ENCODE peak calls at places on chromosomes 11 and 22, in six cellular contexts. U, O, Y, J, S and X are unnamed samples.

GRCh38 chr22:37636186-37636948 is 3.1 kb upstream of the SH3BP1 start:
- DNase-seq in U (no peak), O (no peak), Y (peak), J (peak), S (no peak), X (no peak)

GRCh38 chr11:101446238-101446637 is 137.6 kb downstream of the TRPC6 start:
- DNase-seq in U (no peak), O (no peak), Y (no peak), J (no peak), S (no peak), X (no peak)

GRCh38 chr22:19540394-19540793 is 16.2 kb upstream of the CLDN5 start:
- DNase-seq in U (no peak), O (no peak), Y (no peak), J (no peak), S (no peak), X (no peak)

GRCh38 chr11:114161486-114162250 is 102.2 kb downstream of the ZBTB16 start:
- DNase-seq in U (no peak), O (no peak), Y (no peak), J (no peak), S (no peak), X (no peak)

GRCh38 chr11:20894296-20894695 is 224.9 kb downstream of the NELL1 start:
- DNase-seq in U (no peak), O (no peak), Y (no peak), J (no peak), S (no peak), X (no peak)

GRCh38 chr11:102254047-102254446 is 63.2 kb upstream of the BIRC3 start:
- DNase-seq in U (no peak), O (no peak), Y (no peak), J (no peak), S (no peak), X (no peak)

GRCh38 chr11:76206327-76207081 is at the start of gene WNT11:
- DNase-seq in U (no peak), O (no peak), Y (peak), J (peak), S (no peak), X (peak)

GRCh38 chr11:95345651-95346050 is 114.6 kb upstream of the SESN3 start:
- DNase-seq in U (no peak), O (no peak), Y (no peak), J (no peak), S (no peak), X (no peak)

GRCh38 chr22:35376728-35377472 is 4.0 kb upstream of the HMOX1 start:
- DNase-seq in U (peak), O (peak), Y (peak), J (peak), S (peak), X (no peak)

GRCh38 chr11:120400564-120401364 is 64.6 kb downstream of the ARHGEF12 start:
- DNase-seq in U (no peak), O (no peak), Y (no peak), J (no peak), S (peak), X (no peak)

GRCh38 chr11:112612283-112612849 is 348.9 kb upstream of the NCAM1 start:
- DNase-seq in U (no peak), O (no peak), Y (no peak), J (no peak), S (no peak), X (no peak)

GRCh38 chr22:42160830-42161696 is 30.5 kb upstream of the CYP2D6 start:
- DNase-seq in U (no peak), O (no peak), Y (no peak), J (no peak), S (no peak), X (no peak)

GRCh38 chr11:77724639-77725038 is 87.0 kb upstream of the CLNS1A start:
- DNase-seq in U (no peak), O (no peak), Y (no peak), J (no peak), S (no peak), X (no peak)

GRCh38 chr11:116506446-116506845 is 266.3 kb downstream of the BUD13 start:
- DNase-seq in U (no peak), O (peak), Y (no peak), J (peak), S (no peak), X (no peak)

GRCh38 chr22:28670153-28670552 is 9.5 kb downstream of the TTC28 start:
- DNase-seq in U (no peak), O (no peak), Y (no peak), J (no peak), S (no peak), X (no peak)

GRCh38 chr11:108654994-108655631 is 9.8 kb upstream of the DDX10 start:
- DNase-seq in U (no peak), O (no peak), Y (peak), J (no peak), S (peak), X (no peak)

GRCh38 chr11:47415949-47416472 is 7.6 kb downstream of the SLC39A13 start:
- DNase-seq in U (peak), O (no peak), Y (peak), J (no peak), S (peak), X (peak)

GRCh38 chr11:12042215-12042676 is 33.8 kb upstream of the DKK3 start:
- DNase-seq in U (no peak), O (no peak), Y (no peak), J (no peak), S (peak), X (no peak)

GRCh38 chr11:64694821-64695365 is 28.1 kb downstream of the NRXN2 start:
- DNase-seq in U (no peak), O (no peak), Y (no peak), J (peak), S (no peak), X (no peak)

GRCh38 chr11:44818110-44818509 is 91.3 kb downstream of the TSPAN18 start:
- DNase-seq in U (no peak), O (no peak), Y (no peak), J (peak), S (peak), X (no peak)

GRCh38 chr11:70142171-70142875 is 60.8 kb upstream of the FADD start:
- DNase-seq in U (no peak), O (no peak), Y (peak), J (no peak), S (no peak), X (no peak)

GRCh38 chr22:50031189-50032091 is 18.9 kb upstream of the IL17REL start:
- DNase-seq in U (peak), O (peak), Y (no peak), J (peak), S (no peak), X (peak)

GRCh38 chr11:63478896-63479295 is 12.1 kb downstream of the PLAAT5 start:
- DNase-seq in U (peak), O (no peak), Y (peak), J (no peak), S (peak), X (peak)

GRCh38 chr11:94922675-94923347 is 50.5 kb downstream of the CWC15 start:
- DNase-seq in U (no peak), O (no peak), Y (no peak), J (no peak), S (no peak), X (no peak)

GRCh38 chr22:49345896-49346295 is 481.8 kb downstream of the BRD1 start:
- DNase-seq in U (no peak), O (peak), Y (no peak), J (peak), S (no peak), X (no peak)

GRCh38 chr11:20719821-20720220 is 50.4 kb downstream of the NELL1 start:
- DNase-seq in U (no peak), O (no peak), Y (no peak), J (no peak), S (no peak), X (no peak)

GRCh38 chr22:20868225-20868944 is 9.6 kb downstream of the SNAP29 start:
- DNase-seq in U (no peak), O (no peak), Y (no peak), J (no peak), S (no peak), X (no peak)

GRCh38 chr11:94728541-94728940 is 39.6 kb upstream of the AMOTL1 start:
- DNase-seq in U (no peak), O (no peak), Y (no peak), J (no peak), S (no peak), X (no peak)

GRCh38 chr11:99670268-99670667 is 649.5 kb downstream of the CNTN5 start:
- DNase-seq in U (no peak), O (no peak), Y (no peak), J (no peak), S (no peak), X (no peak)

GRCh38 chr11:1453611-1454386 is 32.8 kb downstream of the MOB2 start:
- DNase-seq in U (peak), O (no peak), Y (peak), J (no peak), S (no peak), X (peak)
- TF ChIP-seq CTCF in U (peak), O (peak), Y (peak), J (no peak), S (no peak), X (peak)

GRCh38 chr11:124922831-124923230 is 3.8 kb downstream of the HEPN1 start:
- DNase-seq in U (no peak), O (no peak), Y (no peak), J (no peak), S (no peak), X (no peak)

GRCh38 chr11:124923296-124923695 is 4.2 kb downstream of the HEPN1 start:
- DNase-seq in U (no peak), O (no peak), Y (no peak), J (no peak), S (no peak), X (no peak)

GRCh38 chr11:124919836-124920755 is 1.0 kb downstream of the HEPN1 start:
- DNase-seq in U (no peak), O (peak), Y (no peak), J (no peak), S (no peak), X (no peak)

GRCh38 chr11:124918950-124919349 is at the start of gene HEPN1:
- DNase-seq in U (no peak), O (no peak), Y (no peak), J (no peak), S (no peak), X (no peak)

DNA sequence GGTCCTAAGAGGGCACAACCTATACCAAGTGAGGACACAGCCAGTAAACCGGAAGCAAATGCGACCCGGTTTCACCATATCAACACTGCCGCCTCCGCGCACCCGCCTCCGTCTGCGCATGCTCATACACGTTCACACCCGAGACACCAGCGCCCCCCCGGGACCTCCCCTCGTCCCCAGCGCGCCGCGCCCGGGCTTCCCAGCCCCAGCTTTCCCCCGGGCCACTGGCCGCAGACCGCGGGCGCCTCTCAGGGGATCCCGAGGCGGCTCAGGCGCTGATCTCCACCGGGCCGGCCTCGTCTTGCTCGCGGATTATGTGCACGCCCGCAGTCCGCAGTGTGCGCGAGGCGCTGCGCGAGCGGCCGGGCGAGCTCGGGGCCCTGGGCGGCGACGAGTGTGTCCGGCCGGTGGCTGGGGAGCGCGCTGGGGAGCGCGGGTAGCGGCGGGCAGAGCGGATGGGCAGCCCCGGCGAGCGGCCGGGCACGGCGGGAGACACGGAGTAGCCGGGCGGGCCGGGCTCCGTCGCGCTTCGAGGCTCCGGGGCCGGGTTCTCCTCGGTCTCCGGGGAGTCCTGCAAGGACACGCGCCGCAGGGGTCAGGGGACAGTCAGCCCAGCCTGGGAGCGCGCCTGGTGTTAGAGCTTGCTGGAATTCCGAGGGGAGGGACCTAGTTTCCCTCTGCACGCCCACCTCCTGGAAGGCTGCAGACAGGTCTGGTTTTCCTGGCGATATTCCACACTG is 2.0 kb downstream of the HEPN1 start:
- DNase-seq in U (peak), O (peak), Y (peak), J (peak), S (peak), X (peak)
- TF ChIP-seq POLR2AphosphoS5 in U (no peak), O (no peak), Y (no peak), J (peak), S (no peak), X (peak)

DNA sequence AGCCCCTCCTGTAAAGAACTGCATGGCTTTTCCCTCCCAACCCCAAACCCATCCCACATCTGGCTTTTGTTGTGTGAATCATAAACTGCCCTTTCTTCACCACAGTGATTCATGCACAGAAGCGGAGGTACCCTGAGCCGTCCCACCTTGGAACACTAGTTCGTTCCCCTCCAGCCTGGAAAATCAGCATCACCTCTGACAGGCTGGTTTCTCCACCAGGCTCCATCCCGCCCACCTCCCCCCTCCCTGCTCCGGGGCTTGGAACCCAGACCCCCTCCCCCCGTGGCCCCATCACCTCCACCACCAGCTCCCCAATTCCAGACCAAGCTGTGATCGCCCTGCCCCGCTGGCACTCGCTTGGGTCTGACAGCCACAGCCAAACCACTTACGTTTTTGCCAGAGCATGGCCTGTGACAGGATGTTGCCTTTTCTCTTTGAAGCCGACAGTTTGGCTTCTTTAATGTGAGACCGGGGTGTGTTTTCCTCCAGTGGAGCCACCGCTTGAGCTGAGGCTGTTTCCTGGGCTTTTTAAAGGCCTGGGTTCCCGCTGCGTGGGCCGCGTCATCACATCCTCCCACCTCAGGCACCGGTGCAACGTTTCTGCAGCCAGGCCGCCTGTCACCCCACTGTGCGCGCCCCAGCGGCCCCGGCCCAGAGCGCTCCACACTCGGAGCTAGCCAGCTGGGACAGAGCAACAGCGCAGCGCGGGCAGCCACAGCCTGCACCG is at the start of gene POU2AF1:
- DNase-seq in U (no peak), O (no peak), Y (no peak), J (peak), S (no peak), X (peak)
- TF ChIP-seq POLR2A in U (no peak), O (no peak), Y (no peak), J (peak), S (no peak), X (no peak)

GRCh38 chr11:68271781-68272608 is at the start of gene C11orf24:
- DNase-seq in U (peak), O (peak), Y (peak), J (peak), S (peak), X (peak)
- TF ChIP-seq CTCF in U (peak), O (no peak), Y (no peak), J (no peak), S (no peak), X (no peak)

DNA sequence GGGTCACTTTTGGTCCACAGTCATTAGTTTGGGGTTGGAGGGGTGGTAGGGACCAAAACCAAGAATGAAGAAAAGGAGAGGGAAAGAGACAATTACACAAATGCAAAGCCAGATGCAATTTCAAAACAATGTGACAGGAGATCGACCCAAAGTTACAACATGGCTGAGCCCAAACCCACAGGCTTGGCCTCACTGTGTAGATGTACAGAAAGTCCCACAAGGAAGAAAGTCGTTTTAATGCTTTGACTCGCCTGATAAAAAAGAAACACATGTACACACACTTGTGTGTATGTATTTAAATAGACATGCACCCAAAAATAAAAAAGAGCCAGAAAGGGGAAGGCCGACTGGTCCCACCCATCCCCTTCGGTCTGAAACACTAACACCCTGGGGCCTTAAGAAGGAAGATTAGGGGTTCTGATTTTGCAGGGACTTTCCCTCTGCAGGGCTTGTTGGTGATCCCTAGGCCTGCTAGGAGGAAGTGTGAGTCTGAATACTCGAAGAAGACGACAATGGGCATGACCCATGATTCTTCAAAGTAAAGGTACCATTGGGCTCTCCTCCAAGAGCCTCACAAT is 104.1 kb downstream of the ETS1 start:
- DNase-seq in U (no peak), O (no peak), Y (no peak), J (no peak), S (no peak), X (no peak)
- TF ChIP-seq POLR2AphosphoS5 in U (no peak), O (no peak), Y (no peak), J (peak), S (no peak), X (no peak)

DNA sequence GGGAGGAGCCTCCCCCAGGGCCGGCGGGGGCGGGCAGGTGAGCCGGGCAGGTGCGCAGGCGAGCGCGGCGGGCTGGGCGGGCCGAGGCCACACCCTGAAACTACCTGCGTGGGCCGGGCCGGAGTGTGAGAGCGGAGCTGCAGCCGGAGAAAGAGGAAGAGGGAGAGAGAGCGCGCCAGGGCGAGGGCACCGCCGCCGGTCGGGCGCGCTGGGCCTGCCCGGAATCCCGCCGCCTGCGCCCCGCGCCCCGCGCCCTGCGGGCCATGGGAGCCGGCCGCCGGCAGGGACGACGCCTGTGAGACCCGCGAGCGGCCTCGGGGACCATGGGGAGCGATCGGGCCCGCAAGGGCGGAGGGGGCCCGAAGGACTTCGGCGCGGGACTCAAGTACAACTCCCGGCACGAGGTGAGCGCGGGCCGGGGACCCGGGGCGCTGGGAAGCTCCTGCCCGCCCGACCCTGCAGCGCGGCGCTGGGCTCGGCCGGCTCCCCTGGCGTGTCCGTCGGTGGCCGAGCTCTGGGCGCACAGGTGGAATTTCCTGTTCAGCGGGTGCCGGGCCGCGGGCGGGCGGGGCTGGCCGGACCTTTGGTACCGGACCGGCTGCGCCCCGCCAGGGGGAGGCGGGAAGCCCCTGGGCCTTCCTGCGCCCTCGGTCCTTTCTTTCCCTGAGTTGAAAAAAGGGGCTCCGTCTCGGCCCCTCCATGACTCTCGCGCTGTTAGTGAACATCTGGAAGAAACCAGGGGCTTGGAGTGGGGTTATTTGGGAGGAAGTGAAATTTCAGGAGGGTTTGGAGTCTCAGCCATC is at the start of gene ST14:
- DNase-seq in U (no peak), O (no peak), Y (peak), J (peak), S (no peak), X (peak)
- TF ChIP-seq POLR2A in U (no peak), O (no peak), Y (no peak), J (no peak), S (no peak), X (peak)